ENCODE peak calls at places on chromosomes 6 and 20, in six cellular contexts. K, T, E, V, G and I are unnamed samples.

GRCh38 chr6:101102702-101103101 is 221.6 kb upstream of the ASCC3 start:
- DNase-seq in K (no peak), T (no peak), E (no peak), V (no peak), G (no peak), I (no peak)

GRCh38 chr6:20377623-20378265 is 23.9 kb upstream of the E2F3 start:
- DNase-seq in K (no peak), T (no peak), E (no peak), V (no peak), G (peak), I (peak)

GRCh38 chr20:34553366-34553867 is 5.1 kb upstream of the MAP1LC3A start:
- DNase-seq in K (no peak), T (peak), E (no peak), V (no peak), G (no peak), I (no peak)

GRCh38 chr6:114471450-114471849 is 128.6 kb upstream of the HS3ST5 start:
- DNase-seq in K (no peak), T (no peak), E (no peak), V (no peak), G (no peak), I (no peak)

GRCh38 chr6:108966855-108967755 is 118.9 kb downstream of the ARMC2 start:
- DNase-seq in K (no peak), T (peak), E (no peak), V (peak), G (no peak), I (no peak)

GRCh38 chr6:112660626-112661025 is 313.5 kb downstream of the RFPL4B start:
- DNase-seq in K (no peak), T (no peak), E (no peak), V (no peak), G (no peak), I (no peak)

GRCh38 chr20:56995635-56996075 is 270.8 kb downstream of the BMP7 start:
- DNase-seq in K (no peak), T (no peak), E (no peak), V (peak), G (no peak), I (peak)

GRCh38 chr6:37620519-37620918 is 77.2 kb downstream of the MDGA1 start:
- DNase-seq in K (no peak), T (no peak), E (no peak), V (no peak), G (no peak), I (no peak)

GRCh38 chr6:75818061-75818855 is 69.2 kb downstream of the MYO6 start:
- DNase-seq in K (no peak), T (no peak), E (no peak), V (no peak), G (no peak), I (no peak)

GRCh38 chr20:15776773-15777172 is 796.5 kb downstream of the KIF16B start:
- DNase-seq in K (no peak), T (no peak), E (no peak), V (no peak), G (no peak), I (no peak)

GRCh38 chr20:41176711-41177552 is 39.6 kb downstream of the PLCG1 start:
- DNase-seq in K (no peak), T (peak), E (peak), V (no peak), G (no peak), I (no peak)

GRCh38 chr6:170177383-170178265 is 113.3 kb downstream of the DLL1 start:
- DNase-seq in K (no peak), T (peak), E (peak), V (no peak), G (no peak), I (peak)

GRCh38 chr6:81171991-81172740 is 580.3 kb downstream of the TENT5A start:
- DNase-seq in K (no peak), T (no peak), E (no peak), V (no peak), G (peak), I (no peak)

GRCh38 chr6:14711056-14711703 is 534.7 kb upstream of the JARID2 start:
- DNase-seq in K (no peak), T (peak), E (no peak), V (no peak), G (peak), I (peak)

GRCh38 chr6:22042713-22043112 is 254.1 kb downstream of the PRL start:
- DNase-seq in K (no peak), T (no peak), E (no peak), V (no peak), G (no peak), I (no peak)

GRCh38 chr6:42173101-42173500 is at the start of gene GUCA1A:
- DNase-seq in K (no peak), T (no peak), E (no peak), V (no peak), G (no peak), I (no peak)

GRCh38 chr20:37911838-37912273 is 8.9 kb downstream of the VSTM2L start:
- DNase-seq in K (no peak), T (no peak), E (no peak), V (peak), G (peak), I (peak)

GRCh38 chr6:84026721-84027164 is 6.8 kb upstream of the MRAP2 start:
- DNase-seq in K (no peak), T (no peak), E (no peak), V (no peak), G (no peak), I (no peak)

GRCh38 chr6:138493413-138493812 is 5.9 kb downstream of the NHSL1 start:
- DNase-seq in K (no peak), T (no peak), E (no peak), V (no peak), G (peak), I (no peak)

GRCh38 chr20:46222521-46223007 is 85.7 kb downstream of the CDH22 start:
- DNase-seq in K (no peak), T (peak), E (no peak), V (no peak), G (no peak), I (no peak)

GRCh38 chr20:32463642-32464400 is 105.7 kb downstream of the ASXL1 start:
- DNase-seq in K (no peak), T (peak), E (no peak), V (peak), G (no peak), I (no peak)

GRCh38 chr6:21808551-21809181 is 215.1 kb downstream of the SOX4 start:
- DNase-seq in K (no peak), T (no peak), E (no peak), V (no peak), G (no peak), I (no peak)

GRCh38 chr6:156510242-156510641 is 266.9 kb upstream of the ARID1B start:
- DNase-seq in K (no peak), T (no peak), E (no peak), V (no peak), G (no peak), I (no peak)

GRCh38 chr20:278607-279571 is 11.7 kb downstream of the C20orf96 start:
- DNase-seq in K (no peak), T (no peak), E (no peak), V (no peak), G (no peak), I (no peak)

GRCh38 chr20:38726849-38727601 is 2.7 kb downstream of the SLC32A1 start:
- DNase-seq in K (no peak), T (no peak), E (no peak), V (peak), G (no peak), I (peak)

GRCh38 chr20:58603656-58604184 is 47.4 kb upstream of the STX16 start:
- DNase-seq in K (no peak), T (no peak), E (no peak), V (no peak), G (no peak), I (no peak)

GRCh38 chr6:158161566-158162254 is 6.4 kb downstream of the SERAC1 start:
- DNase-seq in K (no peak), T (no peak), E (no peak), V (no peak), G (no peak), I (no peak)

GRCh38 chr6:72959821-72960220 is 265.5 kb downstream of the KHDC1L start:
- DNase-seq in K (no peak), T (no peak), E (no peak), V (no peak), G (no peak), I (no peak)

GRCh38 chr6:72968704-72969103 is 256.6 kb downstream of the KHDC1L start:
- DNase-seq in K (peak), T (no peak), E (no peak), V (no peak), G (no peak), I (no peak)

GRCh38 chr6:72966628-72967280 is 258.5 kb downstream of the KHDC1L start:
- DNase-seq in K (no peak), T (no peak), E (no peak), V (no peak), G (peak), I (no peak)

GRCh38 chr6:72967329-72967728 is 258.0 kb downstream of the KHDC1L start:
- DNase-seq in K (no peak), T (no peak), E (no peak), V (no peak), G (no peak), I (no peak)

DNA sequence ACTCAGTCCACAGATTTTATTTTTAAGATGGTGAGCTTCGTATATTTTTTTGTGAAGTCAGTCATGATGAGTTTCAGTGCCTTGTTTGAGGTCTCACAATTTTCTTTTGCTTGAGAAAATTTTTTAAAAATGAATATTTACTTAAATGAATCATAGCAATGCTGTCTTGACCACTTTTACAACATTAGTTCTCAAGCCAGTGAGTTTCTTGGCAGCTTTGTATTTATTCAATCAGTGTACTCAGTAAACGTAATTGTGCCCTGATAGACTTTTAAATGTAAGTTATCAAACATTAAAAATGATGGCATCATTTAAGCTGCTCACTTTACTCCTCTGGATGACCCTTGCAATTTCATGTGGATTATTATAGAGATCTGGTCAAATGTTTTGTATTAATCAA is 261.4 kb downstream of the KHDC1L start:
- DNase-seq in K (no peak), T (no peak), E (no peak), V (no peak), G (no peak), I (no peak)
- TF ChIP-seq CTCF in K (no peak), T (no peak), E (no peak), V (no peak), G (no peak), I (no peak)

GRCh38 chr6:3068329-3069223 is at the start of gene RIPK1:
- DNase-seq in K (no peak), T (peak), E (peak), V (peak), G (no peak), I (peak)
- TF ChIP-seq CTCF in K (peak), T (no peak), E (no peak), V (peak), G (peak), I (peak)

GRCh38 chr6:104003803-104004516 is 855.8 kb downstream of the HACE1 start:
- DNase-seq in K (no peak), T (no peak), E (no peak), V (no peak), G (no peak), I (no peak)
- TF ChIP-seq CTCF in K (no peak), T (no peak), E (no peak), V (peak), G (no peak), I (no peak)

GRCh38 chr20:19211661-19212523 is 550 bp upstream of the SLC24A3 start:
- DNase-seq in K (no peak), T (peak), E (no peak), V (peak), G (no peak), I (peak)
- TF ChIP-seq CTCF in K (peak), T (no peak), E (no peak), V (peak), G (no peak), I (no peak)

GRCh38 chr6:150741633-150742200 is 123.8 kb upstream of the MTHFD1L start:
- DNase-seq in K (no peak), T (no peak), E (no peak), V (no peak), G (no peak), I (peak)
- TF ChIP-seq CTCF in K (peak), T (peak), E (no peak), V (peak), G (peak), I (peak)

DNA sequence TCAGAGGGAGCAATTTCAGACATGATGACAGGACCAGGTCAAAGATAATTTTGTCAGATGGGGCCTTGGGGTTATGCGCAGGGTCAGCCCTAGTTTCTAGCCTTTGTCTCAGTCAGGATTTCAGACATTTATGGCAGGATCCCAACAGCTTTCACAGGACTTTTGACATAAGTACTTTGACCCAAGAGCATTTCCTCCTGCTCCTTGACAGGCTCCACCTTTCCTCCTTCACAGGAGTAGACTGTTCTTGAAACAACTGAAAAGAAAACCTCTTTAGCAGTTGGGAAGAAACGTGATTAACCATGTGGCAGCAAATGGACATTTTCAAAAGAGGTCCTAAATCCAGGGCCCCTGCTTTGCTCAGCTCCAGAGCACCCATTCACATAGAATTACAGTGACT is 120.4 kb upstream of the MAP3K7 start:
- DNase-seq in K (no peak), T (no peak), E (no peak), V (no peak), G (no peak), I (no peak)
- TF ChIP-seq CTCF in K (no peak), T (no peak), E (no peak), V (no peak), G (no peak), I (no peak)

GRCh38 chr6:142071981-142072380 is 60.7 kb upstream of the GJE1 start:
- DNase-seq in K (no peak), T (no peak), E (no peak), V (no peak), G (no peak), I (no peak)
- TF ChIP-seq CTCF in K (peak), T (no peak), E (no peak), V (no peak), G (peak), I (no peak)

DNA sequence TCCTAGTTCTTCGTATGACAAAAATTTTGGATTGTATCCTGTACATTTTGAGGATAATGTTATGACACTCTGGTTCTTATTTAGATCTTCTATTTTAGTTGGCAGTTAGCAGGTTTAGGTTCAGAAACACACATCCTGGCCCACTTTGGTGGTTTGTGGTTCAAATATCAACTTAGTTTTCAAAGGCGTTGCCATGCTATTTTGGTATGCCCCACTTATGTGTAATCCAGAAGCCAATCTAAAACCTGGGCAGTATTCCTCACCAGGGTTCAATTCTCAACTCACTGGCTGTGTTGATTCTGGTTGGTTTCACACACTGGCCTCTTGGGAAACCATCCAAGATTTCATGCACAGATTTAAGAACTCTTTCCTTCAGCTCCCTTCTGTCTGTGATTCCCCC is 68.1 kb downstream of the NOX3 start:
- DNase-seq in K (no peak), T (no peak), E (no peak), V (no peak), G (no peak), I (no peak)
- TF ChIP-seq CTCF in K (no peak), T (no peak), E (no peak), V (no peak), G (no peak), I (no peak)

GRCh38 chr20:20843982-20844381 is 131.5 kb upstream of the RALGAPA2 start:
- DNase-seq in K (no peak), T (peak), E (no peak), V (no peak), G (no peak), I (no peak)
- TF ChIP-seq CTCF in K (no peak), T (no peak), E (no peak), V (no peak), G (no peak), I (peak)

GRCh38 chr20:44747166-44748004 is 1.7 kb downstream of the KCNK15 start:
- DNase-seq in K (peak), T (peak), E (peak), V (peak), G (no peak), I (peak)

GRCh38 chr20:44746367-44747165 is 901 bp downstream of the KCNK15 start:
- DNase-seq in K (no peak), T (peak), E (no peak), V (no peak), G (no peak), I (no peak)

GRCh38 chr20:44748005-44748370 is 2.3 kb downstream of the KCNK15 start:
- DNase-seq in K (no peak), T (no peak), E (no peak), V (no peak), G (no peak), I (no peak)

GRCh38 chr20:44752099-44752931 is 6.7 kb downstream of the KCNK15 start:
- DNase-seq in K (no peak), T (no peak), E (no peak), V (no peak), G (no peak), I (no peak)

DNA sequence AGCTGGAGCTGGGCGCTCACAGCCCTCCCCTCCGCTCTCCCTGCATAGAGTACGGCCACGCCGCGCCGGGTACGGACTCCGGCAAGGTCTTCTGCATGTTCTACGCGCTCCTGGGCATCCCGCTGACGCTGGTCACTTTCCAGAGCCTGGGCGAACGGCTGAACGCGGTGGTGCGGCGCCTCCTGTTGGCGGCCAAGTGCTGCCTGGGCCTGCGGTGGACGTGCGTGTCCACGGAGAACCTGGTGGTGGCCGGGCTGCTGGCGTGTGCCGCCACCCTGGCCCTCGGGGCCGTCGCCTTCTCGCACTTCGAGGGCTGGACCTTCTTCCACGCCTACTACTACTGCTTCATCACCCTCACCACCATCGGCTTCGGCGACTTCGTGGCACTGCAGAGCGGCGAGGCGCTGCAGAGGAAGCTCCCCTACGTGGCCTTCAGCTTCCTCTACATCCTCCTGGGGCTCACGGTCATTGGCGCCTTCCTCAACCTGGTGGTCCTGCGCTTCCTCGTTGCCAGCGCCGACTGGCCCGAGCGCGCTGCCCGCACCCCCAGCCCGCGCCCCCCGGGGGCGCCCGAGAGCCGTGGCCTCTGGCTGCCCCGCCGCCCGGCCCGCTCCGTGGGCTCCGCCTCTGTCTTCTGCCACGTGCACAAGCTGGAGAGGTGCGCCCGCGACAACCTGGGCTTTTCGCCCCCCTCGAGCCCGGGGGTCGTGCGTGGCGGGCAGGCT is 4.6 kb downstream of the KCNK15 start:
- DNase-seq in K (no peak), T (no peak), E (no peak), V (no peak), G (no peak), I (no peak)
- TF ChIP-seq CTCF in K (no peak), T (no peak), E (no peak), V (peak), G (peak), I (peak)